ENCODE peak calls at places on chromosome 14, in four cellular contexts. Y is fibroblast of mammary gland, O is HFFc6, P is HuH-7.5. K is an unnamed sample.

GRCh38 chr14:59905193-59905592 is 14.8 kb upstream of the LRRC9 start:
- DNase-seq in O (no peak), P (no peak), Y (peak), K (no peak)

GRCh38 chr14:93305708-93306418 is 27.0 kb downstream of the BTBD7 start:
- DNase-seq in O (no peak), Y (no peak), P (no peak), K (no peak)

GRCh38 chr14:100290607-100291304 is 15.5 kb downstream of the SLC25A29 start:
- DNase-seq in Y (no peak), P (no peak), O (no peak), K (no peak)

GRCh38 chr14:91996951-91997371 is 42.9 kb downstream of the TRIP11 start:
- DNase-seq in P (peak), Y (peak), O (peak), K (no peak)

GRCh38 chr14:50794063-50794645 is 36.8 kb downstream of the NIN start:
- DNase-seq in P (no peak), Y (no peak), O (no peak), K (no peak)

GRCh38 chr14:71382315-71382714 is 475.1 kb downstream of the PCNX1 start:
- DNase-seq in O (no peak), Y (no peak), P (no peak), K (no peak)

GRCh38 chr14:68695326-68695768 is 97.5 kb downstream of the ZFP36L1 start:
- DNase-seq in P (no peak), Y (peak), O (peak), K (no peak)

GRCh38 chr14:24279301-24280186 is 8.1 kb upstream of the RABGGTA start:
- DNase-seq in O (no peak), Y (peak), P (no peak), K (peak)

GRCh38 chr14:86787782-86788181 is 1205.2 kb downstream of the GALC start:
- DNase-seq in Y (peak), O (peak), P (no peak), K (no peak)

GRCh38 chr14:73771848-73772705 is 57.9 kb upstream of the PNMA1 start:
- DNase-seq in P (peak), O (no peak), Y (peak), K (peak)

GRCh38 chr14:91780452-91780851 is 48.6 kb upstream of the CATSPERB start:
- DNase-seq in Y (no peak), O (no peak), P (peak), K (no peak)

GRCh38 chr14:61716956-61717355 is 21.6 kb downstream of the HIF1A start:
- DNase-seq in O (no peak), Y (no peak), P (no peak), K (no peak)

GRCh38 chr14:64540208-64541202 is at the start of gene HSPA2:
- DNase-seq in O (peak), P (peak), Y (peak), K (peak)

GRCh38 chr14:52741865-52742264 is 11.9 kb downstream of the STYX start:
- DNase-seq in Y (no peak), O (no peak), P (no peak), K (no peak)

GRCh38 chr14:52299692-52300278 is 14.3 kb upstream of the PTGER2 start:
- DNase-seq in P (peak), Y (peak), O (peak), K (no peak)

GRCh38 chr14:74516451-74517155 is 23.0 kb downstream of the ISCA2 start:
- DNase-seq in P (no peak), O (peak), Y (no peak), K (no peak)

GRCh38 chr14:69868363-69868963 is 10.8 kb upstream of the SMOC1 start:
- DNase-seq in P (no peak), Y (no peak), O (no peak), K (no peak)

GRCh38 chr14:44963775-44964380 is 1.9 kb downstream of the TOGARAM1 start:
- DNase-seq in Y (peak), P (no peak), O (peak), K (no peak)

GRCh38 chr14:104218361-104219180 is 80.2 kb downstream of the KIF26A start:
- DNase-seq in O (no peak), P (no peak), Y (no peak), K (no peak)

GRCh38 chr14:42510071-42510470 is 903.4 kb downstream of the LRFN5 start:
- DNase-seq in O (no peak), Y (no peak), P (no peak), K (no peak)

GRCh38 chr14:65937079-65937803 is 524.7 kb downstream of the FUT8 start:
- DNase-seq in P (no peak), O (no peak), Y (no peak), K (no peak)

GRCh38 chr14:101774006-101774755 is 12.7 kb downstream of the PPP2R5C start:
- DNase-seq in P (no peak), Y (no peak), O (no peak), K (no peak)

GRCh38 chr14:86481105-86481504 is 951.2 kb downstream of the FLRT2 start:
- DNase-seq in O (peak), P (no peak), Y (no peak), K (no peak)

GRCh38 chr14:103696027-103696402 is 19.2 kb downstream of the XRCC3 start:
- DNase-seq in O (no peak), P (no peak), Y (no peak), K (no peak)

GRCh38 chr14:32938719-32939253 is at the start of gene NPAS3:
- DNase-seq in P (no peak), Y (no peak), O (no peak), K (no peak)

GRCh38 chr14:102824832-102825231 is 47.6 kb downstream of the TRAF3 start:
- DNase-seq in P (no peak), O (peak), Y (peak), K (no peak)

GRCh38 chr14:49487238-49487637 is 98.9 kb downstream of the RPS29 start:
- DNase-seq in Y (no peak), P (no peak), O (no peak), K (no peak)

GRCh38 chr14:33120966-33121365 is 182.3 kb downstream of the NPAS3 start:
- DNase-seq in Y (peak), P (no peak), O (no peak), K (no peak)

GRCh38 chr14:104979758-104980591 is 1.8 kb upstream of the AHNAK2 start:
- DNase-seq in O (no peak), Y (no peak), P (no peak), K (no peak)

GRCh38 chr14:53316504-53316903 is 163.4 kb upstream of the DDHD1 start:
- DNase-seq in Y (no peak), O (no peak), P (no peak), K (no peak)

GRCh38 chr14:27386391-27386790 is 788.6 kb upstream of the NOVA1 start:
- DNase-seq in P (no peak), O (no peak), Y (no peak), K (no peak)

GRCh38 chr14:31842905-31843304 is 234.2 kb upstream of the ARHGAP5 start:
- DNase-seq in P (no peak), O (no peak), Y (peak), K (no peak)

GRCh38 chr14:104433401-104434213 is 146.0 kb upstream of the C14orf180 start:
- DNase-seq in Y (no peak), O (no peak), P (no peak), K (no peak)

GRCh38 chr14:97120204-97121120 is 323.3 kb downstream of the VRK1 start:
- DNase-seq in O (no peak), P (no peak), Y (no peak), K (no peak)

GRCh38 chr14:85701763-85702162 is 171.8 kb downstream of the FLRT2 start:
- DNase-seq in P (no peak), Y (no peak), O (no peak), K (no peak)

GRCh38 chr14:92494512-92494911 is 19.1 kb upstream of the RIN3 start:
- DNase-seq in P (no peak), O (no peak), Y (no peak), K (no peak)

GRCh38 chr14:34971801-34972200 is 11.0 kb upstream of the SRP54 start:
- DNase-seq in O (peak), Y (no peak), P (no peak), K (no peak)